ENCODE peak calls at places on chromosomes 1 and 21, in ten cellular contexts. J is BE2C; I is CD8-positive, alpha-beta T cell; F is endothelial cell of umbilical vein; T is sigmoid colon; P is heart left ventricle; E is A549; B is IMR-90; L is ascending aorta; G is Peyer's patch. W is an unnamed sample.

GRCh38 chr1:172089768-172090510 is 248.6 kb downstream of the DNM3 start:
- DNase-seq in J (peak; percentile 58), I (peak; percentile 13), F (peak; percentile 67), T (peak; percentile 78), P (peak; percentile 14), E (peak; percentile 23), B (peak; percentile 40), L (peak; percentile 71), G (peak; percentile 89), W (no peak)

GRCh38 chr1:113250161-113250560 is 140.2 kb upstream of the MAGI3 start:
- DNase-seq in J (no peak), I (no peak), F (no peak), T (no peak), P (no peak), E (no peak), B (no peak), L (no peak), G (no peak), W (no peak)

GRCh38 chr1:72837781-72838180 is 555.4 kb upstream of the NEGR1 start:
- DNase-seq in J (no peak), I (no peak), F (no peak), T (no peak), P (no peak), E (no peak), B (no peak), L (no peak), G (no peak), W (no peak)

GRCh38 chr1:61183471-61184034 is 101.2 kb downstream of the NFIA start:
- DNase-seq in J (peak; percentile 10), I (no peak), F (peak; percentile 93), T (peak; percentile 75), P (peak; percentile 47), E (no peak), B (peak; percentile 36), L (peak; percentile 72), G (no peak), W (no peak)

GRCh38 chr1:84303154-84303830 is 1.8 kb downstream of the SAMD13 start:
- DNase-seq in J (no peak), I (no peak), F (no peak), T (no peak), P (no peak), E (no peak), B (peak; percentile 17), L (no peak), G (no peak), W (no peak)

GRCh38 chr1:154951901-154952657 is 3.8 kb downstream of the PBXIP1 start:
- DNase-seq in J (no peak), I (no peak), F (no peak), T (no peak), P (no peak), E (no peak), B (no peak), L (no peak), G (peak; percentile 83), W (no peak)

GRCh38 chr1:94609619-94610018 is 68.1 kb upstream of the F3 start:
- DNase-seq in J (no peak), I (no peak), F (no peak), T (no peak), P (no peak), E (no peak), B (no peak), L (peak; percentile 15), G (no peak), W (no peak)

GRCh38 chr1:162265983-162266382 is 110.7 kb downstream of the SPATA46 start:
- DNase-seq in J (no peak), I (no peak), F (no peak), T (no peak), P (no peak), E (no peak), B (no peak), L (no peak), G (no peak), W (no peak)

GRCh38 chr1:32138965-32139364 is 31.1 kb downstream of the KPNA6 start:
- DNase-seq in J (no peak), I (no peak), F (peak; percentile 48), T (no peak), P (no peak), E (peak; percentile 39), B (peak; percentile 55), L (no peak), G (no peak), W (no peak)

GRCh38 chr1:156423422-156424352 is 54.7 kb downstream of the RHBG start:
- DNase-seq in J (no peak), I (no peak), F (no peak), T (no peak), P (no peak), E (no peak), B (no peak), L (no peak), G (no peak), W (no peak)

GRCh38 chr21:37338671-37339526 is 27.7 kb upstream of the DYRK1A start:
- DNase-seq in J (peak; percentile 81), I (no peak), F (peak; percentile 76), T (peak; percentile 71), P (peak; percentile 70), E (peak; percentile 81), B (peak; percentile 92), L (peak; percentile 74), G (no peak), W (peak; percentile 88)

GRCh38 chr1:202968895-202969295 is 1.8 kb upstream of the CYB5R1 start:
- DNase-seq in J (peak; percentile 53), I (no peak), F (peak; percentile 62), T (peak; percentile 74), P (peak; percentile 62), E (peak; percentile 85), B (peak; percentile 65), L (peak; percentile 76), G (peak; percentile 72), W (no peak)

GRCh38 chr1:184513966-184514365 is 127.1 kb downstream of the C1orf21 start:
- DNase-seq in J (no peak), I (no peak), F (no peak), T (peak; percentile 75), P (no peak), E (no peak), B (peak; percentile 71), L (no peak), G (no peak), W (no peak)

GRCh38 chr21:42279888-42280287 is 35.3 kb downstream of the TFF3 start:
- DNase-seq in J (no peak), I (no peak), F (no peak), T (no peak), P (no peak), E (no peak), B (no peak), L (no peak), G (no peak), W (no peak)
- H3K4me1 ChIP-seq in J (no peaks in the 10 kb centered on the region), I (no peaks in the 10 kb centered on the region), F (peaks cover 12% of the 10 kb centered on the region), T (no peaks in the 10 kb centered on the region), P (no peaks in the 10 kb centered on the region), E (no peaks in the 10 kb centered on the region), B (peaks cover 7% of the 10 kb centered on the region), L (no peaks in the 10 kb centered on the region), G (no peaks in the 10 kb centered on the region), W (no peaks in the 10 kb centered on the region)

GRCh38 chr1:36352141-36352909 is 28.9 kb upstream of the EVA1B start:
- DNase-seq in J (no peak), I (no peak), F (peak; percentile 68), T (no peak), P (no peak), E (no peak), B (peak; percentile 42), L (no peak), G (no peak), W (no peak)
- H3K4me3 ChIP-seq in J (no peak overlapping the region), I (no peak overlapping the region), F (no peak overlapping the region), T (no peak overlapping the region), P (no peak overlapping the region), E (no peak overlapping the region), B (no peak overlapping the region), L (no peak overlapping the region), G (no peak overlapping the region), W (no peak overlapping the region)

GRCh38 chr1:108831225-108831624 is 25.7 kb downstream of the AKNAD1 start:
- DNase-seq in J (no peak), I (no peak), F (peak; percentile 85), T (no peak), P (no peak), E (no peak), B (peak; percentile 89), L (no peak), G (no peak), W (no peak)

GRCh38 chr1:108830119-108831008 is 26.5 kb downstream of the AKNAD1 start:
- DNase-seq in J (peak; percentile 67), I (no peak), F (peak; percentile 94), T (peak; percentile 93), P (peak; percentile 69), E (peak; percentile 76), B (peak; percentile 99), L (peak; percentile 91), G (peak; percentile 71), W (peak; percentile 82)

GRCh38 chr1:108826081-108826635 is 30.7 kb downstream of the AKNAD1 start:
- DNase-seq in J (no peak), I (no peak), F (no peak), T (no peak), P (no peak), E (no peak), B (no peak), L (no peak), G (no peak), W (no peak)

GRCh38 chr1:108829498-108829916 is 27.4 kb downstream of the AKNAD1 start:
- DNase-seq in J (no peak), I (no peak), F (peak; percentile 38), T (no peak), P (no peak), E (no peak), B (peak; percentile 76), L (no peak), G (peak; percentile 75), W (no peak)

DNA sequence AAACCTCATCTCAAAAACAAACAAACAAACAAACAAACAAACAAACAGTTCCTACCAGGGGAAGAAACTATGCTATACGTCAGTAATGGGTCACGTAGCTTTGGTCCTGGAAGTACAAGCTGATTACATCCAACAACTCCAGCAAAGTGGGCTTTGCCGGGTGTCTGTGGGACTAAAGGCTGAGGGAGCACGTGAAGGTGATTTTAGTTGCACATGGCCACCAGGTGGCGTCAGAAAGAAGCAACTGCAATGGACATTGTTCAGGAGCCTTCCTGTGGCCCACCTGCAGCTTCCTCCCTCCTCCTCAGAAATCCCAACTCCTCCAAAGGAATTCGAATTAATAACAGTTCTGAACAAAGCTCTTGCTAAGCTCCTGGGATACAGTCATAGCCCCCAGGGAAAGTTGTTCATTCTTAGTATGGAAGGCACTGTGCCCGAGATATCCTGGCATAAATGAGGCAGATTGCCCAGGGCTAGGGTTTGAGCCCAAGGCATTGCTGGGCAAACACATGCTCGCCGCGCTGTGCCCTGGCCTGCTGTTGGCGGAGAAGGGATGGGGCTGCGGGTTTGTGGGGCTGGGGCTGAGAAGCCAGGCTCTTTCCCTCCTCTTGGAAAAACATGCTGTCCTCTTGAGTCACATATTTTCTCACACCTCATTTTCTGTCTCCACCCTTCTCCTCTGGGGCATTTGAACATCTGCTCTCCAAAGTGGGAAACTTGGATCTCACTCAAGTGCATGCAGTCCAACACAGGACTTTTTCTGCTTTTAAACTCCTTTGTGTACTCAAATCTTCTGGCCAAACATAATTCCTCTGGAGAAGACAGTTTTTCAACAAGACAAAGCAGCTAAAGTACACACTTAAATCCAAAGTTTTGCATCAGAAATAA is 28.6 kb downstream of the AKNAD1 start:
- DNase-seq in J (peak; percentile 84), I (peak; percentile 38), F (peak; percentile 70), T (peak; percentile 93), P (peak; percentile 72), E (peak; percentile 68), B (peak; percentile 85), L (peak; percentile 90), G (peak; percentile 92), W (peak; percentile 94)
- TF ChIP-seq CTCF in J (peak; percentile 79), I (peak; percentile 72), F (peak; percentile 64), T (peak; percentile 80), P (peak; percentile 89), E (peak; percentile 73), B (peak; percentile 68), L (peak; percentile 70), G (peak; percentile 49), W (peak; percentile 92)

GRCh38 chr1:229022595-229023350 is 248.1 kb upstream of the RAB4A start:
- DNase-seq in J (no peak), I (no peak), F (no peak), T (no peak), P (no peak), E (no peak), B (no peak), L (no peak), G (no peak), W (no peak)
- H3K4me1 ChIP-seq in J (peaks cover 15% of the 10 kb centered on the region), I (peaks cover 8% of the 10 kb centered on the region), F (peaks cover 13% of the 10 kb centered on the region), T (peaks cover 13% of the 10 kb centered on the region), P (peaks cover 5% of the 10 kb centered on the region), E (peaks cover 19% of the 10 kb centered on the region), B (peaks cover 10% of the 10 kb centered on the region), L (no peaks in the 10 kb centered on the region), G (no peaks in the 10 kb centered on the region), W (peaks cover 8% of the 10 kb centered on the region)

W was measured in RWPE2.